ENCODE peak calls at places on chromosomes 1 and 21, in nine cellular contexts. T is vagina; J is amniotic epithelial cell; G is effector CD4-positive, alpha-beta T cell; B is substantia nigra; Y is HAP-1; W is fibroblast of lung; C is AG08396; I is hypothalamus. N is an unnamed sample.
A peak's percentile ranks its signal among the peaks of the same experiment; 100 is the strongest.

GRCh38 chr1:116268211-116268610 is 104.8 kb upstream of the ATP1A1 start:
- DNase-seq in T (no peak), J (peak; percentile 45), G (no peak), B (peak; percentile 13), Y (no peak), W (no peak), C (no peak), I (peak; percentile 9), N (no peak)

GRCh38 chr1:78892251-78892650 is 114.3 kb downstream of the ADGRL4 start:
- DNase-seq in T (no peak), J (peak; percentile 37), G (no peak), B (no peak), Y (no peak), W (peak; percentile 28), C (no peak), I (no peak), N (no peak)

GRCh38 chr21:46667735-46668380 is 32.4 kb downstream of the PRMT2 start:
- DNase-seq in T (no peak), J (peak; percentile 73), G (no peak), B (no peak), Y (peak; percentile 75), W (peak; percentile 69), C (no peak), I (peak; percentile 17), N (no peak)

GRCh38 chr1:10835423-10836421 is 39.3 kb upstream of the CASZ1 start:
- DNase-seq in T (no peak), J (peak; percentile 31), G (no peak), B (no peak), Y (peak; percentile 91), W (peak; percentile 66), C (peak; percentile 63), I (no peak), N (no peak)

GRCh38 chr1:24694380-24694843 is 50.8 kb upstream of the CLIC4 start:
- DNase-seq in T (no peak), J (peak; percentile 88), G (no peak), B (no peak), Y (no peak), W (peak; percentile 81), C (no peak), I (no peak), N (no peak)

GRCh38 chr1:30345525-30346145 is 377.8 kb downstream of the MATN1 start:
- DNase-seq in T (peak; percentile 0), J (no peak), G (no peak), B (no peak), Y (no peak), W (no peak), C (no peak), I (no peak), N (no peak)

GRCh38 chr1:29433830-29434229 is 197.5 kb downstream of the PTPRU start:
- DNase-seq in T (no peak), J (no peak), G (no peak), B (no peak), Y (no peak), W (no peak), C (no peak), I (no peak), N (no peak)

GRCh38 chr1:203127672-203128611 is at the start of gene ADORA1:
- DNase-seq in T (no peak), J (peak; percentile 51), G (no peak), B (peak; percentile 72), Y (peak; percentile 70), W (peak; percentile 70), C (peak; percentile 76), I (peak; percentile 70), N (no peak)

GRCh38 chr1:113255728-113256347 is 134.5 kb upstream of the MAGI3 start:
- DNase-seq in T (no peak), J (no peak), G (no peak), B (no peak), Y (peak; percentile 20), W (peak; percentile 49), C (no peak), I (no peak), N (no peak)

GRCh38 chr1:51600529-51600928 is 16.4 kb upstream of the OSBPL9 start:
- DNase-seq in T (no peak), J (no peak), G (no peak), B (no peak), Y (no peak), W (no peak), C (no peak), I (no peak), N (no peak)

GRCh38 chr1:118949317-118949716 is 38.8 kb downstream of the TBX15 start:
- DNase-seq in T (no peak), J (peak; percentile 17), G (no peak), B (no peak), Y (no peak), W (peak; percentile 58), C (no peak), I (no peak), N (no peak)

GRCh38 chr1:37851782-37852210 is 7.6 kb downstream of the MTF1 start:
- DNase-seq in T (no peak), J (no peak), G (no peak), B (no peak), Y (no peak), W (no peak), C (no peak), I (no peak), N (no peak)

GRCh38 chr1:55781944-55782482 is 566.8 kb upstream of the USP24 start:
- DNase-seq in T (no peak), J (peak; percentile 92), G (no peak), B (no peak), Y (no peak), W (peak; percentile 96), C (peak; percentile 48), I (no peak), N (no peak)

GRCh38 chr21:45326834-45327457 is 39.3 kb upstream of the POFUT2 start:
- DNase-seq in T (no peak), J (no peak), G (no peak), B (no peak), Y (no peak), W (no peak), C (no peak), I (no peak), N (no peak)

GRCh38 chr1:225772323-225772768 is 5.3 kb upstream of the SRP9 start:
- DNase-seq in T (no peak), J (peak; percentile 86), G (no peak), B (peak; percentile 58), Y (peak; percentile 89), W (peak; percentile 77), C (peak; percentile 77), I (peak; percentile 69), N (no peak)

GRCh38 chr1:84888753-84889152 is 4.3 kb downstream of the LPAR3 start:
- DNase-seq in T (no peak), J (no peak), G (no peak), B (no peak), Y (no peak), W (no peak), C (no peak), I (no peak), N (peak; percentile 32)

GRCh38 chr21:42636535-42636914 is 16.9 kb upstream of the PDE9A start:
- DNase-seq in T (no peak), J (peak; percentile 96), G (no peak), B (no peak), Y (no peak), W (peak; percentile 20), C (no peak), I (no peak), N (no peak)

GRCh38 chr1:161864577-161864976 is 98.5 kb downstream of the ATF6 start:
- DNase-seq in T (no peak), J (peak; percentile 11), G (no peak), B (no peak), Y (no peak), W (peak; percentile 42), C (no peak), I (no peak), N (no peak)

GRCh38 chr21:37675202-37675801 is 241.0 kb downstream of the KCNJ6 start:
- DNase-seq in T (no peak), J (peak; percentile 25), G (peak; percentile 35), B (no peak), Y (peak; percentile 77), W (peak; percentile 21), C (peak; percentile 71), I (peak; percentile 32), N (peak; percentile 18)

GRCh38 chr21:45634511-45635183 is 8.9 kb upstream of the PCBP3 start:
- DNase-seq in T (no peak), J (no peak), G (no peak), B (no peak), Y (no peak), W (peak; percentile 70), C (no peak), I (no peak), N (no peak)

GRCh38 chr1:11316701-11317100 is 43.7 kb downstream of the UBIAD1 start:
- DNase-seq in T (no peak), J (no peak), G (no peak), B (no peak), Y (no peak), W (peak; percentile 40), C (no peak), I (no peak), N (no peak)

GRCh38 chr1:185733818-185734709 is at the start of gene HMCN1:
- DNase-seq in T (no peak), J (peak; percentile 19), G (no peak), B (peak; percentile 22), Y (peak; percentile 77), W (peak; percentile 72), C (peak; percentile 82), I (peak; percentile 34), N (no peak)